ENCODE peak calls at places on chromosomes 11 and 22, in four cellular contexts. G is neural crest cell, F is endothelial cell, M is GM23248. D is an unnamed sample.

GRCh38 chr11:130001491-130002351 is 914 bp downstream of the PRDM10 start:
- DNase-seq in G (no peak), F (no peak), M (peak), D (peak)

GRCh38 chr22:24156146-24156914 is 25.0 kb upstream of the SUSD2 start:
- DNase-seq in G (no peak), F (peak), M (peak), D (peak)

GRCh38 chr11:46285173-46285572 is 7.7 kb downstream of the CREB3L1 start:
- DNase-seq in G (no peak), F (no peak), M (peak), D (no peak)

GRCh38 chr11:118194835-118195627 is 18.6 kb upstream of the SCN2B start:
- DNase-seq in G (no peak), F (no peak), M (peak), D (no peak)

GRCh38 chr11:71236836-71237475 is 15.4 kb downstream of the SHANK2 start:
- DNase-seq in G (no peak), F (no peak), M (no peak), D (no peak)

GRCh38 chr11:119885861-119886567 is 157.0 kb upstream of the NECTIN1 start:
- DNase-seq in G (no peak), F (no peak), M (no peak), D (no peak)

GRCh38 chr11:71304045-71304444 is 51.7 kb upstream of the SHANK2 start:
- DNase-seq in G (no peak), F (no peak), M (no peak), D (no peak)

GRCh38 chr11:66318576-66318970 is 1.7 kb upstream of the CD248 start:
- DNase-seq in G (no peak), F (no peak), M (peak), D (peak)

GRCh38 chr11:14972581-14973490 is 685 bp upstream of the CALCA start:
- DNase-seq in G (no peak), F (no peak), M (no peak), D (peak)

GRCh38 chr22:44438481-44439131 is 59.4 kb downstream of the RTL6 start:
- DNase-seq in G (no peak), F (no peak), M (no peak), D (peak)

GRCh38 chr11:3206128-3206921 is 12.3 kb downstream of the MRGPRG start:
- DNase-seq in G (no peak), F (no peak), M (no peak), D (peak)

GRCh38 chr11:45801723-45802315 is 3.1 kb upstream of the SLC35C1 start:
- DNase-seq in G (no peak), F (no peak), M (peak), D (peak)